ENCODE peak calls at places on chromosomes 3 and 15, in seven cellular contexts. T, N, H, Q, C, B and V are unnamed samples.

GRCh38 chr3:155805204-155805801 is 775 bp downstream of the C3orf33 start:
- DNase-seq in C (no peak), B (no peak), N (peak; percentile 78), H (no peak), T (no peak), Q (no peak), V (no peak)

GRCh38 chr15:66046751-66047150 is 177.5 kb downstream of the RAB11A start:
- DNase-seq in N (no peak), T (no peak), B (no peak), H (no peak), C (no peak), Q (no peak), V (no peak)

GRCh38 chr15:74133703-74134386 is 3.5 kb downstream of the ISLR2 start:
- DNase-seq in C (no peak), N (no peak), Q (no peak), B (no peak), H (no peak), T (no peak), V (no peak)

GRCh38 chr3:143266512-143266911 is 146.9 kb downstream of the CHST2 start:
- DNase-seq in Q (no peak), N (no peak), H (no peak), C (no peak), B (no peak), T (no peak), V (no peak)

GRCh38 chr3:62755285-62755684 is 119.9 kb downstream of the CADPS start:
- DNase-seq in N (no peak), B (no peak), Q (no peak), H (no peak), T (no peak), C (peak; percentile 16), V (no peak)

GRCh38 chr3:15279671-15280402 is 52.5 kb downstream of the SH3BP5 start:
- DNase-seq in N (no peak), H (no peak), B (no peak), Q (no peak), C (no peak), T (no peak), V (no peak)

GRCh38 chr3:190092250-190092649 is 28.4 kb downstream of the P3H2 start:
- DNase-seq in C (peak; percentile 67), T (no peak), N (no peak), Q (no peak), B (no peak), H (no peak), V (no peak)

GRCh38 chr3:126536126-126536525 is 12.2 kb downstream of the CHST13 start:
- DNase-seq in H (no peak), B (no peak), C (no peak), Q (no peak), T (no peak), N (no peak), V (no peak)

GRCh38 chr3:122493296-122493695 is 21.4 kb downstream of the KPNA1 start:
- DNase-seq in B (no peak), Q (no peak), C (peak; percentile 84), T (no peak), H (no peak), N (no peak), V (no peak)

GRCh38 chr3:147408180-147409105 is 722 bp upstream of the ZIC1 start:
- DNase-seq in B (no peak), N (no peak), T (no peak), H (no peak), Q (no peak), C (no peak), V (no peak)

GRCh38 chr15:43187544-43188155 is 2.4 kb downstream of the CCNDBP1 start:
- DNase-seq in B (no peak), C (peak; percentile 10), H (peak; percentile 51), Q (no peak), N (peak; percentile 82), T (no peak), V (no peak)